ENCODE peak calls at places on chromosomes 7 and 10, in seven cellular contexts. E, D, T, U, V, S and J are unnamed samples.

GRCh38 chr7:103660455-103661371 is 214.7 kb upstream of the SLC26A5 start:
- DNase-seq in V (peak; percentile 46), D (peak; percentile 14), S (no peak), E (no peak), U (no peak), T (no peak), J (no peak)

GRCh38 chr7:140609646-140610045 is 31.0 kb downstream of the DENND2A start:
- DNase-seq in T (no peak), S (no peak), U (no peak), D (no peak), E (no peak), V (peak; percentile 50), J (no peak)

GRCh38 chr10:29794776-29795635 is 160.2 kb upstream of the SVIL start:
- DNase-seq in V (no peak), T (no peak), D (peak; percentile 26), E (no peak), U (no peak), S (no peak), J (no peak)

GRCh38 chr7:44533301-44534055 is 7.7 kb downstream of the NPC1L1 start:
- DNase-seq in T (no peak), V (no peak), S (no peak), E (no peak), U (no peak), D (peak; percentile 14), J (no peak)

GRCh38 chr10:86968271-86968993 is at the start of gene ADIRF:
- DNase-seq in S (no peak), U (peak; percentile 71), T (peak; percentile 86), V (no peak), E (peak; percentile 76), D (no peak), J (no peak)

GRCh38 chr10:6409982-6410694 is 169.9 kb downstream of the PRKCQ start:
- DNase-seq in V (peak; percentile 7), U (no peak), E (peak; percentile 31), D (peak; percentile 76), S (no peak), T (no peak), J (no peak)

GRCh38 chr10:22646291-22646926 is 68.0 kb downstream of the PIP4K2A start:
- DNase-seq in S (no peak), E (no peak), V (no peak), D (no peak), T (no peak), U (no peak), J (no peak)

GRCh38 chr10:86066696-86067095 is 299.9 kb downstream of the GRID1 start:
- DNase-seq in T (peak; percentile 39), V (no peak), E (no peak), U (no peak), D (no peak), S (no peak), J (no peak)

GRCh38 chr7:5553298-5553877 is 129.8 kb upstream of the TNRC18 start:
- DNase-seq in V (no peak), T (peak; percentile 76), E (no peak), U (no peak), D (no peak), S (no peak), J (no peak)

GRCh38 chr7:80614911-80615310 is 23.5 kb upstream of the CD36 start:
- DNase-seq in E (no peak), D (peak; percentile 52), T (no peak), S (no peak), U (no peak), V (peak; percentile 16), J (no peak)

GRCh38 chr10:31001740-31002139 is 29.9 kb downstream of the ZNF438 start:
- DNase-seq in U (no peak), T (no peak), E (no peak), V (no peak), S (no peak), D (no peak), J (no peak)

GRCh38 chr10:31000867-31001266 is 30.8 kb downstream of the ZNF438 start:
- DNase-seq in U (no peak), T (no peak), S (no peak), D (peak; percentile 75), V (no peak), E (no peak), J (no peak)

GRCh38 chr10:31000071-31000787 is 31.4 kb downstream of the ZNF438 start:
- DNase-seq in U (no peak), V (no peak), E (no peak), S (no peak), T (no peak), D (peak; percentile 55), J (no peak)

GRCh38 chr10:30997536-30998252 is 34.0 kb downstream of the ZNF438 start:
- DNase-seq in T (no peak), V (no peak), D (no peak), S (no peak), U (no peak), E (no peak), J (no peak)

DNA sequence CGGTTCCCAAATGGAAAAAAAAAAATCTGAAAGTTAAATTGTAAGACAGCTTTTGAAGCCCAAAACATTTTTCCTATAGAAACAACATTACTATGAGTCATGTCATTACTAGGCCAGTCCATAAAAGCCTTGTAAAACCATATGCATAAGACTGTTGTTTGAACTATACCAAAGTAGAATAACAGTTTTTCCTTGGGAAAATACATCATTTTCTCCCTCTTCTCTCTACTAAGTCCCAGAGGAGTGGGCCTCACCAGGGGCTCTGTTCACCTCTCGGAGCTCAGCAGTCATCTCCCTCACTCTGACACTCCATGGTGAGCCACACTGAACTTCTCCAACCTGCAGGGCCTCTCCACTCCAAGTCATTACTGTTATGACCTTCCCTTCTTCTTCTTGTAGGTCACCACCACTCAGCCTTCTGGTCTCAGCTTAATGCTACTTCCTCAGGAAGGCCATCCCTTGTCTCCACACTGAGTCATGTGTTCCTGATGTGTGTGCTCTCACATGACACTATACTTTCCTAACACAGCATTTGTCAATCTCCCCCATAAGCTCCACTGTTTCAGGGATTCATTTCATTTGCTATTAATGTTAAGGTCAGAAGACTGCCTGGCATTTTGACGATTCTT is 32.5 kb downstream of the ZNF438 start:
- DNase-seq in U (no peak), T (no peak), D (peak; percentile 41), E (no peak), V (peak; percentile 27), S (peak; percentile 48), J (no peak)
- H3K27ac ChIP-seq in U (peak overlapping the region; percentile 1), T (peak overlapping the region; percentile 67), D (no peak overlapping the region), E (no peak overlapping the region), V (peak overlapping the region; percentile 50), S (no peak overlapping the region), J (no peak overlapping the region)

DNA sequence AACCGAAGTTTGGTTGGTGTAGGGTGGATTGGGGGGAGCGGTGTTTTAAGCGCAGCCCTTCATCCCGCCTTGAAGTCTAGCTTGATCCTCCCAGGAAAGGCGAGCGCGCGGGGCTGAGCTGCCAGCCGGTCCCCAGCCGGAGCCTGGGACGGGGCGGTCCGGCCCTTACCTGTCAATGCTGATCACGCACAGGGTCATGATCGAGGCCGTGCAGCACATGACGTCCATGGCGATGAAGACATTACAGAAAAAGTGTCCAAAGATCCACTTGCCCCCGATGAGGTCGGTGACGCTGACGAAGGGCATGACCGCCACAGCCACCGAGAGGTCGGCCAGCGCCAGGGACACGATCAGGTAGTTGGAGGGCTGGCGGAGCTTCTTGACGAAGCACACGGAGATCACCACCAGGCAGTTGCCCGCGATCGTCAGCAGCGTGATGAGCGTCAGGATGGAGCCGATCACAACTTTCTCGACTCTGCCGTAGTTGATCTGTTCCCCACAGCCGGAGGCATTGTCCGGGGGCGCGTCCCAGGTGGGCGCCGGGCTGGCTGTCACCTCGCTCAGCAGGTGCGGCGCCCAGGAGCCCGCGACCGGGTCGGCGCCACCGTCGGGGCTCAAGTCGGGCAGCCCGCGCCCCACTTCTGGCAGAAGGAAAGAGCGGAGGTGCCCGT is 740 bp downstream of the HTR7 start:
- DNase-seq in S (no peak), T (no peak), U (peak; percentile 14), V (no peak), E (peak; percentile 16), D (no peak), J (peak; percentile 15)
- H3K4me3 ChIP-seq in S (peak overlapping the region; percentile 79), T (peak overlapping the region; percentile 65), U (peak overlapping the region; percentile 60), V (peak overlapping the region; percentile 70), E (peak overlapping the region; percentile 65), D (peak overlapping the region; percentile 76), J (peak overlapping the region; percentile 68)

GRCh38 chr10:11435621-11436020 is 175.8 kb downstream of the USP6NL start:
- DNase-seq in D (no peak), U (no peak), S (no peak), E (no peak), V (no peak), T (no peak), J (no peak)

GRCh38 chr10:11439523-11440053 is 171.9 kb downstream of the USP6NL start:
- DNase-seq in S (no peak), E (no peak), T (no peak), V (no peak), U (no peak), D (no peak), J (no peak)

GRCh38 chr10:11440250-11441150 is 170.9 kb downstream of the USP6NL start:
- DNase-seq in V (no peak), U (no peak), E (no peak), S (no peak), D (no peak), T (no peak), J (no peak)

GRCh38 chr10:11434323-11434722 is 177.1 kb downstream of the USP6NL start:
- DNase-seq in D (no peak), S (no peak), U (no peak), T (no peak), E (no peak), V (no peak), J (no peak)

DNA sequence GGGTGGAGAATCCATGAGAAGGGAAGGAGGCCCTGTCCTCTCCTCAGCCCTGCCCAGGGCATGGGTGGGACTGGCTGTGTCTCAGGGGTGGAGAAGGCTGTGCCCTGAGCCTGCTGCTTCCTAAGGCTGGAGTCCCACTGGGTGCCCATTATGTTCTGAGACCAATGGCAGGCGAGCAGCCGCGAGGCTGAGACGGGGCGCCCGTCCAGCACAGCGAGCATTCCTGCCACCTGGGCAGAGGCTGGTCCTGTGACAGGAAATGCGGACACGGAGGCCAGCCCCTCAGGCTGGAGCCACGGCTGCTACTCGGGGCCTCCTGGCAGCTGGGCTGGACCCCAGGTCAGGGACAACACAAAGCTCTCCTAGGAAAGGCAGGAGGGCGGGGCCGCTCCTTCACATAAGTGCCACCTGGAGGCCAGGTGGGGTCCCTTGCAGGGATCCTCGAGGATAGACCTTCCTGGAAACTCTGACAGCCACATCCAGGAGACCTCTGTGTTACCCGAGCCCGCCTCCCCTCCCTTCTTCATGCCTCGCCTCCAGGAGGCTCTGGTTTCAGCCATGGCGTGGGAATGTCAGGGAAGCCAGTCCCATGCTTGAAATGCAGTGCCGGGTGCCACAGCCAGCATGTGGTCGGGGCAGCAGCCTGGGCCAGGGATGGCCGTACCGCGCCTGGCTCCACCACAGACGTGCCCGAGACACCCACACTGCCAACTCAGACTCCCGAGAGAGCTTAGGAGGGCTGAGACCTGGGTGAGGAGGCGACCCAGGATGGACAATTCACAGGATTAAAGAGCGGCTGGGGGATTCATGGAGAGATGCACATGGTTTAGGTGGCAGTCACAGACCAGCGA is 173.8 kb downstream of the USP6NL start:
- DNase-seq in V (no peak), S (no peak), U (no peak), T (no peak), E (no peak), D (no peak), J (no peak)
- H3K27me3 ChIP-seq in V (no peaks in the 10 kb centered on the region), S (no peaks in the 10 kb centered on the region), U (no peaks in the 10 kb centered on the region), T (no peaks in the 10 kb centered on the region), E (no peaks in the 10 kb centered on the region), D (no peaks in the 10 kb centered on the region), J (no peaks in the 10 kb centered on the region)

DNA sequence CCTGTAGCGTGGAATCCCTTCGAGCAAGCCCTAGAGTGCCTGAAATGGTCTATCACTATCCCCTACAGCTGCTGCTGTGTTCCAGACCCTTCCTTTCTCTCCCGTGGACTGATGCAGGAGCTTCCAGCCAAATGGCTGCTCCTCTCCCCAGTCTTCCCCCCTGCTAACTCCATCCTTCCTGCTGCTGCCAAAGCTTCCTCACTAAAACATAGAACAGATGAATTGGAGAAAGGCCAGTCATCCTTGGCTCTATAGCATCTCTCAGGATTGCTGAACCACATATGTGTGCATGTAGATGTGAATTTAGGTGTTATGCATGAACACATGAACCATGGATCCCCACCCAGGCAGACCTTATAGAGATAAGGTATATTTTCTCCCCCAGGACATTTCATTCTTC is 60.7 kb downstream of the GPR26 start:
- DNase-seq in D (no peak), E (no peak), U (no peak), T (no peak), V (no peak), S (no peak), J (no peak)
- H3K27ac ChIP-seq in D (no peak overlapping the region), E (no peak overlapping the region), U (no peak overlapping the region), T (no peak overlapping the region), V (no peak overlapping the region), S (no peak overlapping the region), J (no peak overlapping the region)